ENCODE peak calls at places on chromosomes 7 and 10, in eight cellular contexts. Z is AG08395; J is glomerular endothelial cell; I is PC-3; R is ascending aorta; B is NCI-H2171; L is stimulated activated CD4-positive, alpha-beta T cell treated with anti-CD3 and anti-CD28 coated beads, Interleukin-12 subunit alpha, Interleukin-12 subunit beta, amount 100 ng/mL, for 4 hours; O is T-helper 2 cell. K is an unnamed sample.

GRCh38 chr7:47978790-47979144 is 648 bp downstream of the HUS1 start:
- DNase-seq in Z (no peak), J (no peak), I (no peak), R (no peak), B (no peak), L (no peak), O (no peak), K (no peak)

GRCh38 chr7:76397409-76398183 is 11.9 kb downstream of the SSC4D start:
- DNase-seq in Z (peak), J (no peak), I (peak), R (peak), B (peak), L (peak), O (peak), K (peak)

GRCh38 chr7:137476937-137477336 is 133.4 kb upstream of the PTN start:
- DNase-seq in Z (no peak), J (no peak), I (no peak), R (no peak), B (no peak), L (no peak), O (no peak), K (peak)

GRCh38 chr10:60029441-60029840 is 123.1 kb upstream of the CCDC6 start:
- DNase-seq in Z (no peak), J (no peak), I (no peak), R (no peak), B (no peak), L (no peak), O (no peak), K (no peak)

GRCh38 chr7:130008941-130009847 is 42.0 kb downstream of the ZC3HC1 start:
- DNase-seq in Z (peak), J (peak), I (peak), R (peak), B (no peak), L (no peak), O (no peak), K (peak)

GRCh38 chr10:131901181-131901829 is 497 bp downstream of the PPP2R2D start:
- DNase-seq in Z (peak), J (no peak), I (no peak), R (peak), B (no peak), L (peak), O (peak), K (peak)

GRCh38 chr7:77651544-77652162 is 44.6 kb upstream of the RSBN1L start:
- DNase-seq in Z (peak), J (peak), I (peak), R (no peak), B (peak), L (no peak), O (peak), K (peak)

GRCh38 chr7:11290859-11291258 is 317.2 kb downstream of the PHF14 start:
- DNase-seq in Z (no peak), J (no peak), I (no peak), R (no peak), B (no peak), L (no peak), O (no peak), K (no peak)

GRCh38 chr7:140294454-140294853 is 103.9 kb downstream of the SLC37A3 start:
- DNase-seq in Z (no peak), J (no peak), I (no peak), R (no peak), B (no peak), L (no peak), O (no peak), K (no peak)

GRCh38 chr7:45267262-45267661 is 109.7 kb downstream of the RAMP3 start:
- DNase-seq in Z (peak), J (no peak), I (no peak), R (no peak), B (no peak), L (no peak), O (no peak), K (no peak)

GRCh38 chr7:151873402-151873965 is 3.4 kb downstream of the PRKAG2 start:
- DNase-seq in Z (peak), J (no peak), I (no peak), R (no peak), B (no peak), L (no peak), O (no peak), K (no peak)

GRCh38 chr7:3867847-3868246 is 566.8 kb downstream of the SDK1 start:
- DNase-seq in Z (no peak), J (no peak), I (no peak), R (no peak), B (no peak), L (no peak), O (no peak), K (peak)

GRCh38 chr10:97722980-97723379 is 9.4 kb downstream of the MARVELD1 start:
- DNase-seq in Z (no peak), J (no peak), I (no peak), R (no peak), B (no peak), L (no peak), O (no peak), K (no peak)

GRCh38 chr10:133358162-133358919 is 522 bp upstream of the FUOM start:
- DNase-seq in Z (peak), J (no peak), I (no peak), R (no peak), B (no peak), L (no peak), O (no peak), K (no peak)

GRCh38 chr10:86655596-86655995 is 1.2 kb downstream of the OPN4 start:
- DNase-seq in Z (no peak), J (no peak), I (no peak), R (no peak), B (no peak), L (no peak), O (no peak), K (no peak)

GRCh38 chr7:11207565-11207964 is 233.9 kb downstream of the PHF14 start:
- DNase-seq in Z (no peak), J (no peak), I (no peak), R (no peak), B (no peak), L (no peak), O (no peak), K (no peak)

GRCh38 chr10:63618552-63618951 is 97.4 kb downstream of the REEP3 start:
- DNase-seq in Z (no peak), J (no peak), I (no peak), R (no peak), B (no peak), L (no peak), O (no peak), K (no peak)

GRCh38 chr7:100167912-100168323 is 499 bp downstream of the GAL3ST4 start:
- DNase-seq in Z (peak), J (no peak), I (no peak), R (no peak), B (peak), L (no peak), O (no peak), K (no peak)

GRCh38 chr7:27160147-27160545 is 3.7 kb upstream of the HOXA7 start:
- DNase-seq in Z (no peak), J (no peak), I (peak), R (peak), B (no peak), L (no peak), O (no peak), K (peak)

GRCh38 chr10:92222603-92223275 is 68.1 kb downstream of the CPEB3 start:
- DNase-seq in Z (peak), J (no peak), I (peak), R (no peak), B (no peak), L (no peak), O (no peak), K (peak)

GRCh38 chr10:33335800-33336605 is 1.5 kb upstream of the NRP1 start:
- DNase-seq in Z (peak), J (no peak), I (peak), R (peak), B (no peak), L (no peak), O (no peak), K (peak)

GRCh38 chr7:115546790-115547189 is 483.8 kb downstream of the TFEC start:
- DNase-seq in Z (no peak), J (no peak), I (peak), R (no peak), B (no peak), L (no peak), O (no peak), K (no peak)

GRCh38 chr7:38452615-38453014 is 178.6 kb downstream of the AMPH start:
- DNase-seq in Z (peak), J (no peak), I (no peak), R (no peak), B (no peak), L (no peak), O (no peak), K (no peak)

GRCh38 chr7:44045226-44046014 is 918 bp downstream of the DBNL start:
- DNase-seq in Z (peak), J (no peak), I (no peak), R (no peak), B (no peak), L (no peak), O (peak), K (no peak)

GRCh38 chr7:27697861-27698430 is 35.3 kb upstream of the HIBADH start:
- DNase-seq in Z (no peak), J (no peak), I (peak), R (peak), B (no peak), L (no peak), O (peak), K (peak)

GRCh38 chr7:107047902-107048782 is 3.6 kb downstream of the PRKAR2B start:
- DNase-seq in Z (no peak), J (peak), I (peak), R (no peak), B (no peak), L (no peak), O (no peak), K (no peak)

GRCh38 chr10:131059881-131060280 is 251.6 kb downstream of the TCERG1L start:
- DNase-seq in Z (no peak), J (no peak), I (no peak), R (peak), B (no peak), L (no peak), O (no peak), K (no peak)

GRCh38 chr10:119522747-119523426 is 19.6 kb downstream of the RGS10 start:
- DNase-seq in Z (no peak), J (no peak), I (peak), R (no peak), B (no peak), L (no peak), O (no peak), K (peak)

GRCh38 chr10:100997364-100998182 is 2.0 kb upstream of the LZTS2 start:
- DNase-seq in Z (peak), J (no peak), I (peak), R (peak), B (peak), L (peak), O (peak), K (peak)

GRCh38 chr7:36732806-36733205 is 8.5 kb upstream of the AOAH start:
- DNase-seq in Z (no peak), J (no peak), I (no peak), R (no peak), B (no peak), L (no peak), O (no peak), K (no peak)